ENCODE peak calls at places on chromosomes 13 and 19, in ten cellular contexts. H is NCI-H774; P is COR-L47; B is amniotic stem cell; N is GM12865; O is stimulated activated CD4-positive, alpha-beta T cell treated with anti-CD3 and anti-CD28 coated beads, Interleukin-2, amount 100 ng/mL, for 48 hours; X is ACHN; L is stimulated activated CD8-positive, alpha-beta memory T cell treated with anti-CD3 and anti-CD28 coated beads, Interleukin-15, amount 100 ng/mL, for 1 hour; U is GM04503; V is cardiac fibroblast. W is an unnamed sample.
A peak's percentile ranks its signal among the peaks of the same experiment; 100 is the strongest.

GRCh38 chr13:100541882-100542545 is 46.6 kb downstream of the GGACT start:
- DNase-seq in H (no peak), P (no peak), B (no peak), N (no peak), O (no peak), X (no peak), L (no peak), U (no peak), V (no peak), W (no peak)

GRCh38 chr19:17370026-17370587 is 7.0 kb downstream of the PLVAP start:
- DNase-seq in H (no peak), P (no peak), B (no peak), N (peak; percentile 81), O (no peak), X (no peak), L (no peak), U (no peak), V (peak; percentile 94), W (peak; percentile 85)

GRCh38 chr19:18999896-19000620 is 33.3 kb downstream of the SUGP2 start:
- DNase-seq in H (no peak), P (no peak), B (no peak), N (no peak), O (no peak), X (no peak), L (no peak), U (no peak), V (peak; percentile 22), W (no peak)

GRCh38 chr13:99822820-99823219 is 148.7 kb downstream of the ZIC5 start:
- DNase-seq in H (no peak), P (no peak), B (no peak), N (no peak), O (no peak), X (no peak), L (no peak), U (no peak), V (no peak), W (no peak)

GRCh38 chr19:15115080-15115479 is 7.9 kb downstream of the SYDE1 start:
- DNase-seq in H (no peak), P (no peak), B (no peak), N (no peak), O (no peak), X (no peak), L (no peak), U (no peak), V (peak; percentile 84), W (no peak)

GRCh38 chr19:13057147-13057572 is 45.5 kb downstream of the LYL1 start:
- DNase-seq in H (peak; percentile 47), P (peak; percentile 95), B (no peak), N (no peak), O (no peak), X (no peak), L (no peak), U (no peak), V (no peak), W (no peak)

GRCh38 chr19:14181906-14182305 is 24.1 kb downstream of the ADGRL1 start:
- DNase-seq in H (no peak), P (no peak), B (no peak), N (no peak), O (no peak), X (no peak), L (no peak), U (no peak), V (no peak), W (no peak)

GRCh38 chr19:15296841-15297415 is 35.4 kb downstream of the BRD4 start:
- DNase-seq in H (no peak), P (no peak), B (no peak), N (no peak), O (no peak), X (no peak), L (no peak), U (no peak), V (no peak), W (no peak)

GRCh38 chr19:51647318-51647717 is 693 bp upstream of the SIGLEC14 start:
- DNase-seq in H (no peak), P (no peak), B (no peak), N (no peak), O (no peak), X (no peak), L (no peak), U (no peak), V (no peak), W (no peak)

GRCh38 chr13:86585826-86586225 is 786.6 kb upstream of the SLITRK6 start:
- DNase-seq in H (no peak), P (no peak), B (no peak), N (no peak), O (no peak), X (no peak), L (no peak), U (no peak), V (peak; percentile 89), W (no peak)

GRCh38 chr19:14433454-14434156 is 499 bp downstream of the PKN1 start:
- DNase-seq in H (peak; percentile 59), P (peak; percentile 81), B (no peak), N (no peak), O (no peak), X (no peak), L (no peak), U (no peak), V (no peak), W (peak; percentile 59)

GRCh38 chr19:4967738-4968461 is 1.0 kb upstream of the KDM4B start:
- DNase-seq in H (no peak), P (no peak), B (no peak), N (no peak), O (no peak), X (no peak), L (no peak), U (no peak), V (peak; percentile 40), W (no peak)

GRCh38 chr13:60090579-60090978 is 73.1 kb downstream of the DIAPH3 start:
- DNase-seq in H (no peak), P (no peak), B (no peak), N (no peak), O (no peak), X (no peak), L (no peak), U (peak; percentile 44), V (peak; percentile 41), W (no peak)

GRCh38 chr19:4191044-4191443 is 8.6 kb downstream of the ANKRD24 start:
- DNase-seq in H (peak; percentile 15), P (peak; percentile 60), B (no peak), N (no peak), O (no peak), X (no peak), L (no peak), U (no peak), V (no peak), W (no peak)

GRCh38 chr19:3699071-3699740 is 1.1 kb downstream of the PIP5K1C start:
- DNase-seq in H (no peak), P (no peak), B (no peak), N (peak; percentile 65), O (peak; percentile 10), X (no peak), L (no peak), U (no peak), V (peak; percentile 62), W (peak; percentile 39)

GRCh38 chr19:46076951-46077814 is 36.4 kb upstream of the IGFL4 start:
- DNase-seq in H (peak; percentile 86), P (peak; percentile 91), B (peak; percentile 64), N (peak; percentile 47), O (peak; percentile 41), X (peak; percentile 83), L (no peak), U (no peak), V (peak; percentile 87), W (peak; percentile 30)

W was measured in OCI-LY7.